ENCODE peak calls at places on chromosomes 13 and 19, in seven cellular contexts. Y is kidney epithelial cell, Z is left ventricle myocardium inferior, I is right lobe of liver, B is fibroblast of mammary gland, R is bronchial epithelial cell, O is astrocyte of the cerebellum. T is an unnamed sample.

GRCh38 chr13:50353651-50354415 is 338.6 kb downstream of the KCNRG start:
- DNase-seq in Y (no peak), Z (no peak), I (no peak), B (peak), R (peak), O (peak), T (no peak)

GRCh38 chr19:4233282-4233853 is 4.0 kb downstream of the EBI3 start:
- DNase-seq in Y (no peak), Z (peak), I (no peak), B (peak), R (peak), O (no peak), T (no peak)

GRCh38 chr13:43908156-43909126 is 28.7 kb downstream of the LACC1 start:
- DNase-seq in Y (peak), Z (no peak), I (no peak), B (peak), R (peak), O (peak), T (no peak)

GRCh38 chr13:95267662-95268369 is 33.4 kb downstream of the ABCC4 start:
- DNase-seq in Y (peak), Z (no peak), I (no peak), B (peak), R (peak), O (peak), T (peak)

GRCh38 chr19:15869109-15869555 is 28.7 kb downstream of the CYP4F2 start:
- DNase-seq in Y (no peak), Z (no peak), I (no peak), B (peak), R (peak), O (no peak), T (no peak)

GRCh38 chr19:8640402-8641004 is 10.1 kb downstream of the NFILZ start:
- DNase-seq in Y (no peak), Z (peak), I (peak), B (no peak), R (no peak), O (no peak), T (no peak)

GRCh38 chr13:45439000-45439399 is 20.8 kb upstream of the SLC25A30 start:
- DNase-seq in Y (no peak), Z (no peak), I (no peak), B (no peak), R (no peak), O (no peak), T (no peak)

GRCh38 chr19:7188682-7189629 is 105.3 kb downstream of the INSR start:
- DNase-seq in Y (no peak), Z (no peak), I (no peak), B (no peak), R (no peak), O (no peak), T (no peak)

GRCh38 chr19:56736571-56736970 is 65.0 kb upstream of the ZNF835 start:
- DNase-seq in Y (no peak), Z (no peak), I (no peak), B (no peak), R (no peak), O (no peak), T (no peak)

GRCh38 chr19:1913781-1914577 is 8.8 kb downstream of the ADAT3 start:
- DNase-seq in Y (no peak), Z (no peak), I (no peak), B (no peak), R (no peak), O (no peak), T (no peak)

GRCh38 chr13:106680796-106681482 is 113.0 kb upstream of the ARGLU1 start:
- DNase-seq in Y (no peak), Z (no peak), I (no peak), B (no peak), R (no peak), O (no peak), T (no peak)

GRCh38 chr13:40193290-40194203 is 472.9 kb downstream of the FOXO1 start:
- DNase-seq in Y (no peak), Z (no peak), I (no peak), B (peak), R (no peak), O (no peak), T (no peak)

GRCh38 chr19:45279587-45280192 is 28.6 kb downstream of the MARK4 start:
- DNase-seq in Y (no peak), Z (no peak), I (peak), B (no peak), R (no peak), O (no peak), T (no peak)

GRCh38 chr19:10699650-10700335 is 1.4 kb upstream of the QTRT1 start:
- DNase-seq in Y (no peak), Z (no peak), I (no peak), B (peak), R (peak), O (peak), T (no peak)

GRCh38 chr19:51783373-51783772 is 11.6 kb upstream of the FPR3 start:
- DNase-seq in Y (no peak), Z (no peak), I (no peak), B (peak), R (peak), O (no peak), T (no peak)

GRCh38 chr13:108315273-108315672 is 45.8 kb downstream of the TNFSF13B start:
- DNase-seq in Y (peak), Z (no peak), I (no peak), B (no peak), R (no peak), O (no peak), T (no peak)

GRCh38 chr13:51731759-51732158 is 72.2 kb downstream of the DHRS12 start:
- DNase-seq in Y (no peak), Z (no peak), I (no peak), B (peak), R (no peak), O (peak), T (no peak)

GRCh38 chr13:80048802-80049201 is 292.1 kb downstream of the SPRY2 start:
- DNase-seq in Y (peak), Z (peak), I (peak), B (peak), R (peak), O (peak), T (peak)

GRCh38 chr19:51194527-51195315 is 30.2 kb upstream of the CD33 start:
- DNase-seq in Y (no peak), Z (no peak), I (no peak), B (no peak), R (no peak), O (no peak), T (no peak)

GRCh38 chr13:21242236-21242635 is 65.8 kb downstream of the MRPL57 start:
- DNase-seq in Y (no peak), Z (no peak), I (no peak), B (no peak), R (no peak), O (no peak), T (no peak)

GRCh38 chr19:24142771-24143170 is 55.8 kb downstream of the ZNF254 start:
- DNase-seq in Y (no peak), Z (no peak), I (no peak), B (no peak), R (no peak), O (no peak), T (no peak)

GRCh38 chr19:11964496-11964857 is 363 bp upstream of the ZNF763 start:
- DNase-seq in Y (no peak), Z (peak), I (no peak), B (no peak), R (no peak), O (no peak), T (no peak)

GRCh38 chr19:45972944-45973525 is 630 bp downstream of the NOVA2 start:
- DNase-seq in Y (no peak), Z (no peak), I (no peak), B (no peak), R (no peak), O (no peak), T (no peak)

GRCh38 chr13:40777166-40777956 is 6.4 kb upstream of the MRPS31 start:
- DNase-seq in Y (no peak), Z (no peak), I (no peak), B (peak), R (peak), O (no peak), T (no peak)

GRCh38 chr19:38134538-38135149 is 89.4 kb downstream of the DPF1 start:
- DNase-seq in Y (no peak), Z (no peak), I (no peak), B (peak), R (peak), O (no peak), T (no peak)

GRCh38 chr19:56333506-56333905 is 18.9 kb upstream of the ZSCAN5A start:
- DNase-seq in Y (no peak), Z (no peak), I (no peak), B (peak), R (peak), O (peak), T (no peak)

GRCh38 chr19:20179946-20180345 is 12.9 kb downstream of the ZNF486 start:
- DNase-seq in Y (no peak), Z (no peak), I (no peak), B (no peak), R (no peak), O (no peak), T (no peak)

GRCh38 chr19:2424686-2425621 is 2.4 kb downstream of the TIMM13 start:
- DNase-seq in Y (peak), Z (peak), I (no peak), B (peak), R (no peak), O (no peak), T (no peak)

GRCh38 chr19:1169921-1170885 is 3.9 kb downstream of the SBNO2 start:
- DNase-seq in Y (no peak), Z (no peak), I (no peak), B (peak), R (peak), O (no peak), T (no peak)

GRCh38 chr19:36577271-36577996 is 4.3 kb upstream of the ZNF529 start:
- DNase-seq in Y (no peak), Z (no peak), I (no peak), B (no peak), R (no peak), O (no peak), T (no peak)

GRCh38 chr19:30535011-30535410 is 162.8 kb downstream of the ZNF536 start:
- DNase-seq in Y (no peak), Z (no peak), I (no peak), B (no peak), R (no peak), O (no peak), T (peak)

GRCh38 chr13:45500492-45501174 is 35.9 kb downstream of the COG3 start:
- DNase-seq in Y (peak), Z (no peak), I (no peak), B (peak), R (peak), O (peak), T (peak)

GRCh38 chr13:32259116-32259515 is 56.0 kb downstream of the ZAR1L start:
- DNase-seq in Y (no peak), Z (no peak), I (no peak), B (no peak), R (no peak), O (no peak), T (no peak)
- TF ChIP-seq CTCF in Y (no peak), Z (peak), I (no peak), B (no peak), R (peak), O (peak), T (no peak)

DNA sequence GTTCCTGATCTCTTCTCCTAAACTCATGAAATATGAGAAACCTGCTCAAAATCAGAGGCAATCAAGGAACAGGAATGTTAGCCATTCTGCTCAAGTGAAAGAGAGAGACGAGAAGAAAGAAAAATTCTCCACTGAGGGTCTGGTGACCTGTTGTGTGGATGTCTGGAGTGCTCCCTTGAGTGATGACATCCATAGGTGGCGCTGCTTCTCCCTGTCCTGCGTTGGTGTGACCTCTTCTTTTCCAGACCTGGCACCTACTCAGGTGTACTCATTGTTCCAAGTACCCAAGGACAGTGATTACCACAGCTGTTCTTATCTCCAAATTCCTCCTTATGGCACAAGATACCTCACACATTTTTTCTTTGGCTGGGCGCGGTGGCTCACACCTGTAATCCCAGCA is 4.0 kb downstream of the ZNF223 start:
- DNase-seq in Y (no peak), Z (no peak), I (no peak), B (no peak), R (no peak), O (no peak), T (no peak)
- TF ChIP-seq CTCF in Y (no peak), Z (no peak), I (no peak), B (no peak), R (no peak), O (no peak), T (no peak)

DNA sequence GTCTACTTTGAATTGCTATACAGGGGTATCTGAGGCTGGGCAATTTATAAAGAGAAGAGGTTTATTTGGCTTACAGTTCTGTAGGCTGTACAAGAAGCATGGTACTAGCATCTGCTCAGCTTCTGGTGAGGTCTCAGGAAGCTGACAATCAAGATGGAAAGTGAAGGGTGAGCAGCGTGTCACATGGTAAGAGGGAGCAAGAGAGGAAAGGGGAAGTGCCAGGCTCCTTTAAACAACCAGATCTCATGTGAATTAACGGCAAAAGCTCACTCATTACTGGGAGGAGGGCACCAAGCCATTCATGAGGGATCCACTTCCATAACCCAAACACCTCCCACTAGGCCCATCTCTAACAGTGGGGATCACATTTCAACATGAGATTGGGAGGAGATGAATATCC is 222.4 kb downstream of the TDRD3 start:
- DNase-seq in Y (no peak), Z (no peak), I (no peak), B (no peak), R (no peak), O (no peak), T (no peak)
- TF ChIP-seq CTCF in Y (no peak), Z (no peak), I (no peak), B (no peak), R (no peak), O (no peak), T (no peak)

GRCh38 chr19:18340237-18340989 is at the start of gene PGPEP1:
- DNase-seq in Y (no peak), Z (peak), I (peak), B (peak), R (no peak), O (no peak), T (no peak)

GRCh38 chr19:18342090-18342632 is 1.8 kb downstream of the PGPEP1 start:
- DNase-seq in Y (no peak), Z (no peak), I (no peak), B (no peak), R (no peak), O (no peak), T (no peak)

GRCh38 chr19:18338471-18339001 is 1.9 kb upstream of the PGPEP1 start:
- DNase-seq in Y (no peak), Z (no peak), I (no peak), B (no peak), R (no peak), O (no peak), T (no peak)

GRCh38 chr19:18340990-18341868 is 831 bp downstream of the PGPEP1 start:
- DNase-seq in Y (no peak), Z (peak), I (peak), B (peak), R (no peak), O (no peak), T (no peak)

DNA sequence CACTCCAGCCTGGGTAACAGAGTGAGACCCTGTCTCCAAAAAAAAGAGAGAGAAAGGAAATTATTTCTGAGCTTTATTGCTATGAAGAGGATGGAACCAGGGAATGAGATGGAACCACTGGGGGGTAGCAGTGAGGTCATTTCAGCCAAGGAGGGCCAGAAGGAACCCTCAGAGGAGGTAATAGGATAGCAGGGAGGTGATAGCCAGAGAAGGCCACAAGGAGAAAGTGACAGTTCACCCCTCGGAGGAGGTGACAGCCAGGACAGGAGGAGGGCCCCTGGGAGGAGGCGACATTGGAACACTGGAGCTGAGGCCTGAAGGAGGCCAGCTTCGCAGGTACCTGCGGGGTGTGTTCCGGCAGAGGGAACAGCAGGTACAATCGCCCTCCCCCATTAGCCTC is 695 bp upstream of the PGPEP1 start:
- DNase-seq in Y (no peak), Z (no peak), I (no peak), B (peak), R (no peak), O (no peak), T (no peak)
- TF ChIP-seq CTCF in Y (peak), Z (peak), I (no peak), B (peak), R (no peak), O (peak), T (peak)